ENCODE peak calls at places on chromosomes 6 and 20, in six cellular contexts. Z is AG08396; A is astrocyte of the cerebellum; O is neuronal stem cell; G is stimulated activated CD8-positive, alpha-beta memory T cell treated with anti-CD3 and anti-CD28 coated beads, Interleukin-4, amount 100 ng/mL, for 4 hours; K is BJ. T is an unnamed sample.

GRCh38 chr20:14989891-14990290 is 652.5 kb upstream of the FLRT3 start:
- DNase-seq in Z (no peak), A (no peak), O (no peak), G (no peak), K (no peak), T (no peak)

GRCh38 chr6:10880366-10880765 is 1.5 kb downstream of the GCM2 start:
- DNase-seq in Z (no peak), A (no peak), O (no peak), G (no peak), K (no peak), T (no peak)

GRCh38 chr6:30600576-30600975 is 16.5 kb downstream of the PPP1R10 start:
- DNase-seq in Z (no peak), A (no peak), O (no peak), G (no peak), K (no peak), T (no peak)

GRCh38 chr20:25256226-25256859 is 8.5 kb downstream of the PYGB start:
- DNase-seq in Z (no peak), A (no peak), O (no peak), G (no peak), K (no peak), T (no peak)

GRCh38 chr6:152462716-152463115 is 174.4 kb downstream of the SYNE1 start:
- DNase-seq in Z (no peak), A (no peak), O (no peak), G (no peak), K (no peak), T (no peak)

GRCh38 chr6:134519456-134519855 is 201.5 kb upstream of the SGK1 start:
- DNase-seq in Z (no peak), A (no peak), O (no peak), G (no peak), K (no peak), T (peak; percentile 27)

GRCh38 chr20:31833130-31833930 is 12.1 kb downstream of the FOXS1 start:
- DNase-seq in Z (peak; percentile 63), A (no peak), O (peak; percentile 80), G (peak; percentile 35), K (no peak), T (peak; percentile 31)

GRCh38 chr6:52491203-52492069 is 71.3 kb downstream of the EFHC1 start:
- DNase-seq in Z (no peak), A (no peak), O (no peak), G (no peak), K (no peak), T (no peak)

GRCh38 chr6:15755555-15755954 is 92.7 kb upstream of the DTNBP1 start:
- DNase-seq in Z (no peak), A (peak; percentile 35), O (no peak), G (no peak), K (no peak), T (no peak)

GRCh38 chr6:2503816-2504494 is 246.8 kb downstream of the MYLK4 start:
- DNase-seq in Z (no peak), A (peak; percentile 48), O (no peak), G (no peak), K (no peak), T (no peak)